ENCODE peak calls at places on chromosomes 6 and 20, in eight cellular contexts. U, P, E, X, J, R, Z and N are unnamed samples.

GRCh38 chr6:165055231-165055630 is 254.2 kb downstream of the C6orf118 start:
- DNase-seq in U (no peak), P (no peak), E (no peak), X (no peak), J (no peak), R (no peak), Z (no peak), N (no peak)

GRCh38 chr6:113829702-113830058 is 27.5 kb upstream of the MARCKS start:
- DNase-seq in U (peak), P (no peak), E (no peak), X (no peak), J (no peak), R (no peak), Z (no peak), N (peak)

GRCh38 chr20:8924539-8924938 is 144.3 kb upstream of the PLCB4 start:
- DNase-seq in U (no peak), P (no peak), E (no peak), X (no peak), J (no peak), R (no peak), Z (no peak), N (no peak)

GRCh38 chr6:111918825-111919224 is 45.6 kb upstream of the FYN start:
- DNase-seq in U (peak), P (no peak), E (no peak), X (no peak), J (no peak), R (peak), Z (no peak), N (peak)

GRCh38 chr6:27297857-27298730 is 14.0 kb downstream of the POM121L2 start:
- DNase-seq in U (peak), P (no peak), E (no peak), X (no peak), J (no peak), R (no peak), Z (peak), N (peak)

GRCh38 chr20:35791823-35792222 is 20.0 kb downstream of the PHF20 start:
- DNase-seq in U (peak), P (peak), E (no peak), X (no peak), J (no peak), R (no peak), Z (no peak), N (peak)

GRCh38 chr6:34618430-34619182 is 62.5 kb upstream of the SPDEF start:
- DNase-seq in U (no peak), P (no peak), E (no peak), X (no peak), J (no peak), R (no peak), Z (no peak), N (no peak)

GRCh38 chr6:107491059-107491609 is 1.2 kb downstream of the SOBP start:
- DNase-seq in U (peak), P (peak), E (peak), X (no peak), J (peak), R (peak), Z (peak), N (peak)

GRCh38 chr6:17589402-17590116 is 10.5 kb upstream of the FAM8A1 start:
- DNase-seq in U (peak), P (peak), E (no peak), X (peak), J (no peak), R (no peak), Z (no peak), N (peak)

GRCh38 chr6:15220062-15220461 is 25.8 kb upstream of the JARID2 start:
- DNase-seq in U (no peak), P (no peak), E (no peak), X (no peak), J (no peak), R (no peak), Z (no peak), N (no peak)

GRCh38 chr6:13404115-13404891 is 76.0 kb upstream of the TBC1D7 start:
- DNase-seq in U (peak), P (no peak), E (no peak), X (no peak), J (no peak), R (no peak), Z (no peak), N (peak)

GRCh38 chr6:63516186-63516944 is 55.9 kb upstream of the LOC128125822 start:
- DNase-seq in U (peak), P (no peak), E (no peak), X (no peak), J (no peak), R (no peak), Z (no peak), N (no peak)

GRCh38 chr6:2061880-2062279 is 183.5 kb downstream of the GMDS start:
- DNase-seq in U (no peak), P (no peak), E (no peak), X (no peak), J (no peak), R (no peak), Z (no peak), N (no peak)

GRCh38 chr6:135537782-135538301 is 40.3 kb upstream of the AHI1 start:
- DNase-seq in U (peak), P (no peak), E (no peak), X (peak), J (no peak), R (no peak), Z (no peak), N (peak)

GRCh38 chr6:43952746-43953145 is 174.5 kb downstream of the MRPL14 start:
- DNase-seq in U (no peak), P (no peak), E (no peak), X (no peak), J (no peak), R (no peak), Z (no peak), N (no peak)

GRCh38 chr6:125745281-125746018 is 4.0 kb upstream of the HEY2 start:
- DNase-seq in U (no peak), P (no peak), E (no peak), X (no peak), J (no peak), R (peak), Z (peak), N (no peak)

GRCh38 chr6:117615981-117616961 is 14.0 kb upstream of the GOPC start:
- DNase-seq in U (no peak), P (no peak), E (no peak), X (peak), J (no peak), R (no peak), Z (no peak), N (peak)

GRCh38 chr6:111559193-111560097 is 46.2 kb downstream of the TRAF3IP2 start:
- DNase-seq in U (no peak), P (no peak), E (peak), X (no peak), J (peak), R (peak), Z (no peak), N (peak)

GRCh38 chr6:7673063-7673536 is 52.8 kb upstream of the BMP6 start:
- DNase-seq in U (peak), P (peak), E (no peak), X (peak), J (no peak), R (peak), Z (no peak), N (peak)

GRCh38 chr6:29943053-29943966 is 978 bp downstream of the HLA-A start:
- DNase-seq in U (no peak), P (no peak), E (no peak), X (no peak), J (no peak), R (no peak), Z (no peak), N (peak)